ENCODE peak calls at places on chromosomes 11 and 22, in seven cellular contexts. One of them, this sample, is unnamed. For H3K4me1, the result is how much of the 10 kb centered on the place peaks cover.

GRCh38 chr11:63768232-63769043 is at the start of gene ZFTA:
- DNase-seq in neuronal stem cell: peak
- DNase-seq in lower lobe of right lung: peak
- DNase-seq in OCI-LY7: peak
- DNase-seq in K562: peak
- DNase-seq in Peyer's patch: peak
- DNase-seq in heart right ventricle: peak
- DNase-seq in this sample: no peak

GRCh38 chr11:43737194-43737575 is 56.6 kb downstream of the HSD17B12 start:
- DNase-seq in neuronal stem cell: no peak
- DNase-seq in lower lobe of right lung: no peak
- DNase-seq in OCI-LY7: no peak
- DNase-seq in K562: no peak
- DNase-seq in Peyer's patch: no peak
- DNase-seq in heart right ventricle: no peak
- DNase-seq in this sample: no peak

GRCh38 chr22:22866381-22867111 is 21.1 kb upstream of the IGLL5 start:
- DNase-seq in neuronal stem cell: no peak
- DNase-seq in lower lobe of right lung: no peak
- DNase-seq in OCI-LY7: no peak
- DNase-seq in K562: peak
- DNase-seq in Peyer's patch: no peak
- DNase-seq in heart right ventricle: no peak
- DNase-seq in this sample: peak

GRCh38 chr11:128835741-128836410 is 31.2 kb downstream of the KCNJ1 start:
- DNase-seq in neuronal stem cell: no peak
- DNase-seq in lower lobe of right lung: no peak
- DNase-seq in OCI-LY7: no peak
- DNase-seq in K562: no peak
- DNase-seq in Peyer's patch: no peak
- DNase-seq in heart right ventricle: peak
- DNase-seq in this sample: no peak

GRCh38 chr11:123480290-123480815 is 50.3 kb downstream of the GRAMD1B start:
- DNase-seq in neuronal stem cell: no peak
- DNase-seq in lower lobe of right lung: no peak
- DNase-seq in OCI-LY7: no peak
- DNase-seq in K562: no peak
- DNase-seq in Peyer's patch: no peak
- DNase-seq in heart right ventricle: no peak
- DNase-seq in this sample: no peak

GRCh38 chr11:112555491-112556364 is 295.1 kb upstream of the PLET1 start:
- DNase-seq in neuronal stem cell: peak
- DNase-seq in lower lobe of right lung: peak
- DNase-seq in OCI-LY7: peak
- DNase-seq in K562: peak
- DNase-seq in Peyer's patch: peak
- DNase-seq in heart right ventricle: peak
- DNase-seq in this sample: peak

GRCh38 chr22:19723990-19724827 is 870 bp downstream of the GP1BB start:
- DNase-seq in neuronal stem cell: peak
- DNase-seq in lower lobe of right lung: no peak
- DNase-seq in OCI-LY7: peak
- DNase-seq in K562: peak
- DNase-seq in Peyer's patch: no peak
- DNase-seq in heart right ventricle: no peak
- DNase-seq in this sample: no peak

GRCh38 chr22:32632650-32633049 is 158.0 kb downstream of the FBXO7 start:
- DNase-seq in neuronal stem cell: no peak
- DNase-seq in lower lobe of right lung: no peak
- DNase-seq in OCI-LY7: no peak
- DNase-seq in K562: no peak
- DNase-seq in Peyer's patch: no peak
- DNase-seq in heart right ventricle: no peak
- DNase-seq in this sample: no peak

GRCh38 chr11:45901646-45902045 is 5.4 kb downstream of the FREY1 start:
- DNase-seq in neuronal stem cell: no peak
- DNase-seq in lower lobe of right lung: no peak
- DNase-seq in OCI-LY7: no peak
- DNase-seq in K562: no peak
- DNase-seq in Peyer's patch: no peak
- DNase-seq in heart right ventricle: no peak
- DNase-seq in this sample: no peak

GRCh38 chr22:50206599-50206998 is 5.8 kb downstream of the SELENOO start:
- DNase-seq in neuronal stem cell: no peak
- DNase-seq in lower lobe of right lung: peak
- DNase-seq in OCI-LY7: peak
- DNase-seq in K562: peak
- DNase-seq in Peyer's patch: no peak
- DNase-seq in heart right ventricle: peak
- DNase-seq in this sample: peak

GRCh38 chr22:47626428-47627390 is 864.3 kb downstream of the TBC1D22A start:
- DNase-seq in neuronal stem cell: no peak
- DNase-seq in lower lobe of right lung: no peak
- DNase-seq in OCI-LY7: peak
- DNase-seq in K562: peak
- DNase-seq in Peyer's patch: no peak
- DNase-seq in heart right ventricle: no peak
- DNase-seq in this sample: peak

GRCh38 chr11:35162795-35163194 is 23.8 kb downstream of the CD44 start:
- DNase-seq in neuronal stem cell: no peak
- DNase-seq in lower lobe of right lung: no peak
- DNase-seq in OCI-LY7: no peak
- DNase-seq in K562: no peak
- DNase-seq in Peyer's patch: no peak
- DNase-seq in heart right ventricle: no peak
- DNase-seq in this sample: no peak

GRCh38 chr11:34770111-34770510 is 146.1 kb downstream of the APIP start:
- DNase-seq in neuronal stem cell: no peak
- DNase-seq in lower lobe of right lung: no peak
- DNase-seq in OCI-LY7: no peak
- DNase-seq in K562: no peak
- DNase-seq in Peyer's patch: no peak
- DNase-seq in heart right ventricle: no peak
- DNase-seq in this sample: no peak

GRCh38 chr11:86063536-86063935 is 5.3 kb downstream of the PICALM start:
- DNase-seq in neuronal stem cell: no peak
- DNase-seq in lower lobe of right lung: no peak
- DNase-seq in OCI-LY7: no peak
- DNase-seq in K562: no peak
- DNase-seq in Peyer's patch: no peak
- DNase-seq in heart right ventricle: no peak
- DNase-seq in this sample: no peak

GRCh38 chr22:38026130-38027111 is 30.8 kb upstream of the PICK1 start:
- DNase-seq in neuronal stem cell: no peak
- DNase-seq in lower lobe of right lung: peak
- DNase-seq in OCI-LY7: no peak
- DNase-seq in K562: no peak
- DNase-seq in Peyer's patch: no peak
- DNase-seq in heart right ventricle: no peak
- DNase-seq in this sample: no peak

GRCh38 chr22:39317756-39318506 is 1.5 kb downstream of the RPL3 start:
- DNase-seq in neuronal stem cell: no peak
- DNase-seq in lower lobe of right lung: no peak
- DNase-seq in OCI-LY7: peak
- DNase-seq in K562: no peak
- DNase-seq in Peyer's patch: no peak
- DNase-seq in heart right ventricle: no peak
- DNase-seq in this sample: no peak

GRCh38 chr11:126166413-126166812 is 45.0 kb downstream of the RPUSD4 start:
- DNase-seq in neuronal stem cell: no peak
- DNase-seq in lower lobe of right lung: no peak
- DNase-seq in OCI-LY7: no peak
- DNase-seq in K562: no peak
- DNase-seq in Peyer's patch: no peak
- DNase-seq in heart right ventricle: no peak
- DNase-seq in this sample: no peak

GRCh38 chr11:94821439-94821838 is 53.3 kb downstream of the AMOTL1 start:
- DNase-seq in neuronal stem cell: no peak
- DNase-seq in lower lobe of right lung: no peak
- DNase-seq in OCI-LY7: no peak
- DNase-seq in K562: no peak
- DNase-seq in Peyer's patch: no peak
- DNase-seq in heart right ventricle: no peak
- DNase-seq in this sample: no peak

GRCh38 chr11:94813436-94813720 is 45.2 kb downstream of the AMOTL1 start:
- DNase-seq in neuronal stem cell: no peak
- DNase-seq in lower lobe of right lung: no peak
- DNase-seq in OCI-LY7: no peak
- DNase-seq in K562: no peak
- DNase-seq in Peyer's patch: no peak
- DNase-seq in heart right ventricle: no peak
- DNase-seq in this sample: no peak

GRCh38 chr11:94814238-94814976 is 46.3 kb downstream of the AMOTL1 start:
- DNase-seq in neuronal stem cell: no peak
- DNase-seq in lower lobe of right lung: no peak
- DNase-seq in OCI-LY7: no peak
- DNase-seq in K562: no peak
- DNase-seq in Peyer's patch: no peak
- DNase-seq in heart right ventricle: no peak
- DNase-seq in this sample: no peak

GRCh38 chr11:94820480-94820879 is 52.3 kb downstream of the AMOTL1 start:
- DNase-seq in neuronal stem cell: no peak
- DNase-seq in lower lobe of right lung: no peak
- DNase-seq in OCI-LY7: no peak
- DNase-seq in K562: no peak
- DNase-seq in Peyer's patch: no peak
- DNase-seq in heart right ventricle: no peak
- DNase-seq in this sample: no peak

GRCh38 chr11:94815705-94816344 is 47.7 kb downstream of the AMOTL1 start:
- DNase-seq in neuronal stem cell: peak
- DNase-seq in lower lobe of right lung: no peak
- DNase-seq in OCI-LY7: peak
- DNase-seq in K562: no peak
- DNase-seq in Peyer's patch: no peak
- DNase-seq in heart right ventricle: no peak
- DNase-seq in this sample: no peak
- H3K4me1 ChIP-seq in neuronal stem cell: under half
- H3K4me1 ChIP-seq in lower lobe of right lung: under half
- H3K4me1 ChIP-seq in OCI-LY7: under half
- H3K4me1 ChIP-seq in K562: under half
- H3K4me1 ChIP-seq in Peyer's patch: under half
- H3K4me1 ChIP-seq in heart right ventricle: under half
- H3K4me1 ChIP-seq in this sample: under half

GRCh38 chr11:82972103-82972502 is 70.6 kb downstream of the DDIAS start:
- DNase-seq in neuronal stem cell: no peak
- DNase-seq in lower lobe of right lung: no peak
- DNase-seq in OCI-LY7: no peak
- DNase-seq in K562: no peak
- DNase-seq in Peyer's patch: no peak
- DNase-seq in heart right ventricle: no peak
- DNase-seq in this sample: no peak
- H3K4me1 ChIP-seq in neuronal stem cell: under half
- H3K4me1 ChIP-seq in lower lobe of right lung: under half
- H3K4me1 ChIP-seq in OCI-LY7: half or more
- H3K4me1 ChIP-seq in K562: under half
- H3K4me1 ChIP-seq in Peyer's patch: under half
- H3K4me1 ChIP-seq in heart right ventricle: under half
- H3K4me1 ChIP-seq in this sample: under half

GRCh38 chr11:65131417-65131776 is 2.9 kb downstream of the SYVN1 start:
- DNase-seq in neuronal stem cell: no peak
- DNase-seq in lower lobe of right lung: no peak
- DNase-seq in OCI-LY7: no peak
- DNase-seq in K562: no peak
- DNase-seq in Peyer's patch: peak
- DNase-seq in heart right ventricle: no peak
- DNase-seq in this sample: no peak

GRCh38 chr11:65132988-65133700 is 1.2 kb downstream of the SYVN1 start:
- DNase-seq in neuronal stem cell: no peak
- DNase-seq in lower lobe of right lung: peak
- DNase-seq in OCI-LY7: peak
- DNase-seq in K562: peak
- DNase-seq in Peyer's patch: peak
- DNase-seq in heart right ventricle: peak
- DNase-seq in this sample: no peak

GRCh38 chr11:65130631-65131416 is 3.5 kb downstream of the SYVN1 start:
- DNase-seq in neuronal stem cell: no peak
- DNase-seq in lower lobe of right lung: no peak
- DNase-seq in OCI-LY7: peak
- DNase-seq in K562: no peak
- DNase-seq in Peyer's patch: peak
- DNase-seq in heart right ventricle: no peak
- DNase-seq in this sample: no peak

GRCh38 chr11:65132238-65132987 is 1.9 kb downstream of the SYVN1 start:
- DNase-seq in neuronal stem cell: no peak
- DNase-seq in lower lobe of right lung: no peak
- DNase-seq in OCI-LY7: peak
- DNase-seq in K562: no peak
- DNase-seq in Peyer's patch: peak
- DNase-seq in heart right ventricle: no peak
- DNase-seq in this sample: no peak

GRCh38 chr11:65131895-65132237 is 2.5 kb downstream of the SYVN1 start:
- DNase-seq in neuronal stem cell: no peak
- DNase-seq in lower lobe of right lung: no peak
- DNase-seq in OCI-LY7: no peak
- DNase-seq in K562: no peak
- DNase-seq in Peyer's patch: no peak
- DNase-seq in heart right ventricle: no peak
- DNase-seq in this sample: no peak
- H3K4me1 ChIP-seq in neuronal stem cell: under half
- H3K4me1 ChIP-seq in lower lobe of right lung: under half
- H3K4me1 ChIP-seq in OCI-LY7: half or more
- H3K4me1 ChIP-seq in K562: under half
- H3K4me1 ChIP-seq in Peyer's patch: under half
- H3K4me1 ChIP-seq in heart right ventricle: under half
- H3K4me1 ChIP-seq in this sample: under half

GRCh38 chr22:40453676-40454075 is 83.3 kb downstream of the SGSM3 start:
- DNase-seq in neuronal stem cell: no peak
- DNase-seq in lower lobe of right lung: no peak
- DNase-seq in OCI-LY7: no peak
- DNase-seq in K562: no peak
- DNase-seq in Peyer's patch: no peak
- DNase-seq in heart right ventricle: no peak
- DNase-seq in this sample: no peak

GRCh38 chr22:40449676-40450035 is 79.3 kb downstream of the SGSM3 start:
- DNase-seq in neuronal stem cell: no peak
- DNase-seq in lower lobe of right lung: no peak
- DNase-seq in OCI-LY7: no peak
- DNase-seq in K562: no peak
- DNase-seq in Peyer's patch: no peak
- DNase-seq in heart right ventricle: no peak
- DNase-seq in this sample: no peak

GRCh38 chr22:40451230-40451629 is 80.8 kb downstream of the SGSM3 start:
- DNase-seq in neuronal stem cell: no peak
- DNase-seq in lower lobe of right lung: no peak
- DNase-seq in OCI-LY7: no peak
- DNase-seq in K562: no peak
- DNase-seq in Peyer's patch: no peak
- DNase-seq in heart right ventricle: no peak
- DNase-seq in this sample: no peak

GRCh38 chr22:40452730-40453487 is 82.5 kb downstream of the SGSM3 start:
- DNase-seq in neuronal stem cell: no peak
- DNase-seq in lower lobe of right lung: no peak
- DNase-seq in OCI-LY7: no peak
- DNase-seq in K562: no peak
- DNase-seq in Peyer's patch: no peak
- DNase-seq in heart right ventricle: no peak
- DNase-seq in this sample: no peak

DNA sequence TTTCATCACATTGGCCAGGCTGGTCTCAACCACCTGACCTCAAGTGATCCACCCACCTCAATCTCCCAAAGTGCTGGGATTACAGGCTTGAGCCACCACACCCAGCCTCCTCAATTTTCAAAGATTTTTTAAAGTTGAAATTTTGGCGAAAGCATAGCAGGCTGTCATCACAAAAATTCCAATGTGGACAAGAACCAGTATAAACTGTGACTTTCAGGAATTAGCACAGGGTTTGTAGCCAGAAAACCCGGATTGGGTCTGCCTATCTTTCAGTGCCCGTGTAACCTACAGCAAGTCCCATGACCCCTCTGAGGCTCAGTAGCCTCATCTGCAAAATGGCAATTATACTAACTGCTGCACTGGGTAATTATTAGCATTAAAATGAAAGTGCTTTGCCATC is 80.3 kb downstream of the SGSM3 start:
- DNase-seq in neuronal stem cell: no peak
- DNase-seq in lower lobe of right lung: no peak
- DNase-seq in OCI-LY7: no peak
- DNase-seq in K562: no peak
- DNase-seq in Peyer's patch: no peak
- DNase-seq in heart right ventricle: no peak
- DNase-seq in this sample: no peak
- H3K4me1 ChIP-seq in neuronal stem cell: under half
- H3K4me1 ChIP-seq in lower lobe of right lung: half or more
- H3K4me1 ChIP-seq in OCI-LY7: under half
- H3K4me1 ChIP-seq in K562: under half
- H3K4me1 ChIP-seq in Peyer's patch: under half
- H3K4me1 ChIP-seq in heart right ventricle: half or more
- H3K4me1 ChIP-seq in this sample: half or more

This sample was measured in right atrium auricular region.